ENCODE peak calls at places on chromosome 19, in four cellular contexts. G is SK-N-SH, I is thoracic aorta, K is fibroblast of lung. Z is an unnamed sample.

GRCh38 chr19:49513746-49514118 is 1.3 kb downstream of the FCGRT start:
- DNase-seq in K (no peak), G (peak; percentile 42), I (no peak), Z (no peak)

GRCh38 chr19:17098326-17098725 is 22.7 kb downstream of the MYO9B start:
- DNase-seq in I (no peak), G (no peak), K (peak; percentile 31), Z (no peak)

GRCh38 chr19:55340144-55340783 is 588 bp downstream of the KMT5C start:
- DNase-seq in K (no peak), I (no peak), G (peak; percentile 63), Z (no peak)

GRCh38 chr19:49497790-49498106 is 1.5 kb downstream of the RPS11 start:
- DNase-seq in G (no peak), K (no peak), I (no peak), Z (no peak)

GRCh38 chr19:33660426-33661160 is 38.8 kb downstream of the CHST8 start:
- DNase-seq in G (no peak), K (no peak), I (no peak), Z (no peak)

GRCh38 chr19:27746691-27747380 is 1466.1 kb downstream of the UQCRFS1 start:
- DNase-seq in G (peak; percentile 7), K (peak; percentile 38), I (no peak), Z (peak; percentile 43)

GRCh38 chr19:33580026-33580644 is 41.6 kb upstream of the CHST8 start:
- DNase-seq in K (no peak), G (no peak), I (no peak), Z (no peak)

GRCh38 chr19:35247526-35248309 is 1.1 kb upstream of the LSR start:
- DNase-seq in I (no peak), G (no peak), K (no peak), Z (no peak)

GRCh38 chr19:41753936-41754529 is 1.3 kb upstream of the CEACAM6 start:
- DNase-seq in G (peak; percentile 49), K (peak; percentile 3), I (no peak), Z (peak; percentile 53)

GRCh38 chr19:17491287-17491686 is 20.2 kb upstream of the PGLS start:
- DNase-seq in G (peak; percentile 21), I (no peak), K (no peak), Z (no peak)

DNA sequence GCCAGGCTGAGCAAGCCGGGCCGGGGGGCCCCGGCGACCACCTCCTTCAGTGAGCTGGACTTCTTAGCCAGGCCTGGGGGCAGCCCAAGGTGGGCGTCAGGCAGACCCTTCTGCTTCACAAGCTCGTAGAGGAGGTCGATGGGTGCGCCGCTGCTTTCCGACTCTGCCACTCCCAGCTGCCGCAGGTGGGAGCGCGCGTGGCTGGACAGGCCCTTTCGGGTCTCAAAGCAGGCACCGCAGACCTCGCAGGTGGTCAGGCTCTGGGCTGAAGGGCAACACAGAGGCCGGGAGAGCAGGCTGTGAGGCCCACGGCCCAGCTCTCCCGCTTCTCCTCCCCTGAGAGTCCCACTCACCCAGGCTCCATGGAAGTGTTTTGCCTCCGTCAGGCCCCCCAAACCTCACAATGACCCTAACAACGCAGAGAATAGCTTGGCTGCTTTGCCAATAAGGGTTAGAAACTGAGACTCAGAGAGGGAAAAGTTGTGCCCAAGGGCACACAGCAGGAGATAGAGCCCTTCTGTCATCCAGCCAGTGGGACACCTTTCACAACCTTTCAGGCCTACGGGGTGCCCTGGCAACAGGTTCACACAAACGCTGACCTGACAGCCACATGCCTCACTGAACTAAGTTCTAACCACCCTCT is 11.2 kb upstream of the AKAP8L start:
- DNase-seq in K (no peak), I (no peak), G (no peak), Z (no peak)
- H3K4me3 ChIP-seq in K (no peak overlapping the region), I (no peak overlapping the region), G (no peak overlapping the region), Z (peak overlapping the region; percentile 94)

DNA sequence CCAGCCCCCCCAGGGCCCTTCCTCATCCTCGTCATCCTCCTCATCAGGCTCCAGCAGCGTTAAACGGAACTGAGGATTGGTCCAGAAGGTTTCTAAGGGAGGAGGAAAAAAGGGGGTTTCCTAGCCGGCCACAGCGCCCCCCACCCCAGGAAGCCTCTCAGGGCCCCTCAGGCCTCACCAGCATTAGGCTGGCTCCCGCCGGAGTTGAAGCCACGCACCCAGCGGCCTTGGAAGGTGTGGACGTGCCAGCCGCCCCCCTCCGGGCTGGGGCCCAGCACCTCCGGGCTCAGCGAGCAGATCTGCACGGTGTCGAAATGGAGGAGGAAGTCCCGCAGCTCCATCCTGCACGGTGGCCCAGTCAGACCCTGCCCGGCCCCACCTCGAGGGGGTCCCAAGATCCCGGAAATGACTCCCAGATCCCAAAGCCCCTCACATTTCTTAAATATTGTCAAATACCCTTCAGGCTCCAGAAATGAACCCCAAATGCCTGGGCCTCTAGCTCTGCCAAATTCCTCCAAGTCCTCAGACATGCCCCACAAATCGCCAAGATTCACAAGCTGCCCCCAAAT is 6.9 kb downstream of the CAPN12 start:
- DNase-seq in K (no peak), I (no peak), G (no peak), Z (no peak)
- H3K4me3 ChIP-seq in K (no peak overlapping the region), I (no peak overlapping the region), G (no peak overlapping the region), Z (no peak overlapping the region)

DNA sequence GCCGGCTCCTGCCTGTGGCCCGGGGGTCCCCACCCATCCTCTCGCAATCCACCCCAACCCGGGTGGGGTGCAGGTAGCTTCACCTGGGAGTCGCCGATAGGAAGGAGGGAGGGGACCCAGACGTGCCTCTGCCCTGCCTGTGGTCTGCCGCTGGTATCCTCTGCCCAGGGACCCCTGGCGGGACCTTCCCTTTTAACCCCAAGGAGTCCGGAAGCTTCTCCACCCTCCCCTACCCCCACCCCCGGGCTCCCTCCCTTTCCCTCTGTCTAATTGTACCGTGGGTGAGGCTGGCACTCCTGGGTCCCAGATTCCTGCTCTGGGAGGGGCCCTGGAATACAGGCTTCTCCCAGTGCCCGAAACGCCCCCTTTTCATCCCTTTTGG is at the start of gene KLK10:
- DNase-seq in G (no peak), I (no peak), K (no peak), Z (no peak)
- H3K4me3 ChIP-seq in G (no peak within 1 kb of the TSS), I (peak within 1 kb of the TSS; percentile 57), K (no peak within 1 kb of the TSS), Z (no peak within 1 kb of the TSS)

DNA sequence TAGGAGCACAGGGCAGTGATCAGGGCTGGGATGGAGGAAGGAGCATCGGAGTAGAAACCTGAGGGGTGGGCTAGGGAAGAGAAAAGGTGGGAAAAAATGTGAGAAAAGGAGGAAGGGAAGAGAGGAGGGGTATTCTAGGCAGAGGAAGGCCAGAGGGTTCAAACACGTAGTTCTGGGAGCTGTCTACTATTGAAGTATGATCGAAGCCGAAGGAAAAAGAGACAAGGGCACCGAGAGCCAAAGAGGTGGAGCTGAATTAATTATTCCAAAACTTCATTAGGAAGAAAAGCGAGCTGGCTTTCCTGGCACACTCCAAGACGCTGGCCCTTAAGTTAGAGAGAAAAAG is 7.8 kb downstream of the DLL3 start:
- DNase-seq in K (no peak), I (no peak), G (no peak), Z (no peak)
- H3K4me3 ChIP-seq in K (no peak overlapping the region), I (peak overlapping the region; percentile 63), G (peak overlapping the region; percentile 64), Z (peak overlapping the region; percentile 76)

GRCh38 chr19:39307233-39307821 is 11.1 kb downstream of the IFNL1 start:
- DNase-seq in K (no peak), I (no peak), G (no peak), Z (peak; percentile 44)
- H3K4me3 ChIP-seq in K (no peak overlapping the region), I (no peak overlapping the region), G (no peak overlapping the region), Z (peak overlapping the region; percentile 23)

DNA sequence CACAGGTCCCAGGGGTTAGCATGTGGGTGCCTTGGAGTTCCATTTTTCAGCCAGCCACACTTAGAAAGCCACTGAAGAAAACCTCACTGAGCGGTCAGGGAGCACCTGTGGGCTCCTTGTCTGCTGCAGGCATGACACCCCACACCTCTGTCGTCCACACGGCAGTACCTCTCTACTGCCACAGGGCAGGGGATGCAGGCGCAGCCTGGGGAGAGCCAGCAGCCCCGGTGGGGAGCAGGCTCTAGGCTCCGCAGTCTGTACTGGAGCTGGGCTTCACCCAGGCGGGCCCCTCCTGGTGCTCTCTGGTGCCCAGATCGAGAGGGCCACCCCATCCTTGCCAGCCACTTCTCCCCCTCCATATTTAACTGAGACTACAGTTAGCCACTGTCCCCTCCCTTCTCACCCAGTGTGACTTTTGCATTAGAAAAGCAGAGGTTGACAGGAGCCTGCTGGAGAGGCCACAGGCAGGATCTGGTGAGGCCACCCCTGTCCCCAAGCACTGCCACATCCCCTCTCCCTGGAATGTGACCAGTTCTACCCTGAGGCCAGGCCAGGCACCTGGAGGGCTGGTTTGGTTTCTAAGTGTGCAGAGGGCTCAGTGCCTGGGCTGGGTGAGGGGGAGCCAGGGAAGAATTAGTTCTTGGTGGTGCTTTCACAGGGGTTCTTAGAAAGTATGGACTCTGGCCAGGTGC is 104.4 kb downstream of the KDM4B start:
- DNase-seq in G (no peak), I (no peak), K (no peak), Z (no peak)
- H3K4me3 ChIP-seq in G (no peak overlapping the region), I (no peak overlapping the region), K (no peak overlapping the region), Z (no peak overlapping the region)

DNA sequence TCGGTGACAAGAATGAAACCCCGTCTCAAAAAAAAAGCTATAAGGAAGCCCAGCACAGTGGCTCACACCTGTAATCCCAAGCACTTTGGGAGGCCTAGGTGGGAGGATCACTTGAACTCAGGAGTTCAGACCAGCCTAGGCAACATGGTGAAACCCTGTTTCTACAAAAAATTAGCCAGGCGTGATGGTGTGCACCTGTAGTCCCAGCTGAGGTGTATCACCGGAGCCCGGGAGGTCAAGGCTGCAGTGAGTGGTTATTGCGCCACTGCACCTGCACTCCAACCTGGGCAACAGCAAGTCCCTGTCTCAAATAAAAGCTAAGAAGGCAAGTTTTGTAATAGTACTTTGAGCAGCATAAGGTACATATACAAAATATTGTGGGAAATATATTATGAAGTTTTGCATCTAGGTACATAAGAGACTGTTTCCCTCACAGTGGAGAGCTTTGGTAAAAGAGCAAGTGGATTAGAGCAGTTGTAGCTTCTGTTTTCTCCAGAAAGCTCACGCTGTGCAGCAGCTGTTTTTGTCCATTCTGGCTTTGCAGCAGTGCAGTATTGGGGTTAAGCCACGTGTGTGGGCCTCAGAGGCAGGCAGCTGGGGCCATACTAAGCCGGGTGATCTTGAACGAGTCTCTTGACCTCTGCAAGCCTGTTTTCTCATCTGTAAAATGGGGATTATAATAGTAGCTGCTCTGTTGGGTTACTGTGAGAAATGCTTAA is 35.4 kb downstream of the ARHGAP35 start:
- DNase-seq in I (no peak), K (no peak), G (no peak), Z (no peak)
- H3K4me3 ChIP-seq in I (no peak overlapping the region), K (no peak overlapping the region), G (no peak overlapping the region), Z (no peak overlapping the region)

DNA sequence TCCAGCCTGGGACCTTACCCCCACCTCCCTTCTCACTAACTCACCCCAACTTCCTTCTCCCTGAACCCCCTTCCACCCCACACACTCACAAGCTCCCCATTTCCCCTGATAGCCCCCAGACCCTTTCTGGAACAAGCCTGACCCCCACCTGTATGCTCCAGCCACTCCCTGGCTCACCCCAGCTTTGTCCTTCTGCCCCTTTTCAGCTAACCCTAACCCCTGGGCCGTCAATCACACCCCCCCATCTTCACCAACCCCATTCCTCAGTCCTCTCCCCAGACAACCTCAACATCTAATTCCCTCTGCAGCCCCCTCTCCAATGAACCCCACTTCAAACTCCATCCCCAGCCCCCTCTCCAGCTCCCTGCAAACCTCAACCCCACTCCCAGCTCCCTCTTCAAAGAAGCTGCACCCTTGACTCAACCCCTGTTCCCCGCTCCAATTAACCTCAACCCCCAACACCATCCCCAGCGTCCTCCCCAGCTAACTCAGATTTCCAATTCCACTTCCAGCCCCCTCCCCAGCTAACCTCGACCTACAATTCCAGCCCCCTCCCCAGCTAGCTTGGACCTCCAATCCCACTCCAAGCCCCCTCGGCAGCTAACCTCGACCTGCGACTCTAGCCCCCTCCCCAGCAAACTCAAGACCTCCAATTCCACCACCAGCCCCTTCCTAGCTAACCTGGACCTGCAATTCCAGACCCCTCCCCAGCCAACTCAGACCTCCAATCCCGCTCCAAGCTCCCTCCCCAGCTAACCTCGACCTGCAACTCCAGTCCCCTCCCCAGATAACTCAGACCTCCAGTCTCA is 929 bp downstream of the GNG7 start:
- DNase-seq in I (no peak), G (no peak), K (no peak), Z (no peak)
- H3K4me3 ChIP-seq in I (peak overlapping the region; percentile 79), G (peak overlapping the region; percentile 59), K (no peak overlapping the region), Z (no peak overlapping the region)

Z was measured in adipocyte.